ENCODE peak calls at places on chromosome 10, in nine cellular contexts. I is upper lobe of left lung, H is sigmoid colon, C is suprapubic skin, G is HepG2, F is stomach, O is H1, N is K562, A is GM12878. M is an unnamed sample.

GRCh38 chr10:116704926-116705325 is 37.4 kb downstream of the HSPA12A start:
- DNase-seq in I (no peak), H (no peak), C (no peak), G (no peak), F (peak; percentile 62), O (no peak), N (no peak), A (no peak), M (no peak)

GRCh38 chr10:3963191-3963673 is 178.2 kb upstream of the KLF6 start:
- DNase-seq in I (no peak), H (no peak), C (no peak), G (no peak), F (no peak), O (no peak), N (no peak), A (no peak), M (peak; percentile 49)

GRCh38 chr10:125201108-125201524 is 40.8 kb upstream of the CTBP2 start:
- DNase-seq in I (no peak), H (no peak), C (no peak), G (no peak), F (no peak), O (no peak), N (no peak), A (peak; percentile 17), M (no peak)

GRCh38 chr10:102419561-102420442 is 834 bp upstream of the FBXL15 start:
- DNase-seq in I (peak; percentile 48), H (no peak), C (no peak), G (peak; percentile 35), F (peak; percentile 63), O (peak; percentile 50), N (peak; percentile 83), A (no peak), M (peak; percentile 63)

GRCh38 chr10:91378061-91378460 is 32.1 kb upstream of the HECTD2 start:
- DNase-seq in I (no peak), H (no peak), C (no peak), G (no peak), F (no peak), O (no peak), N (no peak), A (no peak), M (no peak)

GRCh38 chr10:2392145-2392812 is 655.0 kb upstream of the ADARB2 start:
- DNase-seq in I (no peak), H (no peak), C (no peak), G (no peak), F (no peak), O (no peak), N (no peak), A (no peak), M (no peak)

GRCh38 chr10:62992145-62992721 is 140.9 kb upstream of the NRBF2 start:
- DNase-seq in I (no peak), H (no peak), C (no peak), G (no peak), F (no peak), O (no peak), N (no peak), A (peak; percentile 40), M (no peak)

GRCh38 chr10:118850418-118851061 is 95.8 kb upstream of the CACUL1 start:
- DNase-seq in I (peak; percentile 71), H (no peak), C (no peak), G (peak; percentile 38), F (peak; percentile 74), O (peak; percentile 46), N (peak; percentile 68), A (no peak), M (peak; percentile 73)

GRCh38 chr10:82221750-82222149 is 346.8 kb downstream of the NRG3 start:
- DNase-seq in I (peak; percentile 27), H (no peak), C (no peak), G (no peak), F (no peak), O (no peak), N (no peak), A (no peak), M (peak; percentile 10)

GRCh38 chr10:63346015-63346441 is 119.7 kb downstream of the JMJD1C start:
- DNase-seq in I (no peak), H (no peak), C (no peak), G (peak; percentile 3), F (no peak), O (no peak), N (no peak), A (no peak), M (no peak)

GRCh38 chr10:132325969-132326889 is 5.8 kb upstream of the LRRC27 start:
- DNase-seq in I (no peak), H (peak; percentile 35), C (peak; percentile 52), G (no peak), F (no peak), O (no peak), N (no peak), A (no peak), M (no peak)
- H3K36me3 ChIP-seq in I (no peaks in the 10 kb centered on the region), H (no peaks in the 10 kb centered on the region), C (peaks cover 3% of the 10 kb centered on the region), G (peaks cover 3% of the 10 kb centered on the region), F (peaks cover 22% of the 10 kb centered on the region), O (no peaks in the 10 kb centered on the region), N (peaks cover 44% of the 10 kb centered on the region), A (no peaks in the 10 kb centered on the region), M (no peaks in the 10 kb centered on the region)

GRCh38 chr10:28494420-28494819 is 38.5 kb upstream of the WAC start:
- DNase-seq in I (no peak), H (no peak), C (no peak), G (no peak), F (no peak), O (no peak), N (peak; percentile 94), A (no peak), M (no peak)
- TF ChIP-seq POLR2AphosphoS5 in I (no peak), H (no peak), C (no peak), G (no peak), F (no peak), O (no peak), N (peak; percentile 97), A (no peak), M (no peak)

DNA sequence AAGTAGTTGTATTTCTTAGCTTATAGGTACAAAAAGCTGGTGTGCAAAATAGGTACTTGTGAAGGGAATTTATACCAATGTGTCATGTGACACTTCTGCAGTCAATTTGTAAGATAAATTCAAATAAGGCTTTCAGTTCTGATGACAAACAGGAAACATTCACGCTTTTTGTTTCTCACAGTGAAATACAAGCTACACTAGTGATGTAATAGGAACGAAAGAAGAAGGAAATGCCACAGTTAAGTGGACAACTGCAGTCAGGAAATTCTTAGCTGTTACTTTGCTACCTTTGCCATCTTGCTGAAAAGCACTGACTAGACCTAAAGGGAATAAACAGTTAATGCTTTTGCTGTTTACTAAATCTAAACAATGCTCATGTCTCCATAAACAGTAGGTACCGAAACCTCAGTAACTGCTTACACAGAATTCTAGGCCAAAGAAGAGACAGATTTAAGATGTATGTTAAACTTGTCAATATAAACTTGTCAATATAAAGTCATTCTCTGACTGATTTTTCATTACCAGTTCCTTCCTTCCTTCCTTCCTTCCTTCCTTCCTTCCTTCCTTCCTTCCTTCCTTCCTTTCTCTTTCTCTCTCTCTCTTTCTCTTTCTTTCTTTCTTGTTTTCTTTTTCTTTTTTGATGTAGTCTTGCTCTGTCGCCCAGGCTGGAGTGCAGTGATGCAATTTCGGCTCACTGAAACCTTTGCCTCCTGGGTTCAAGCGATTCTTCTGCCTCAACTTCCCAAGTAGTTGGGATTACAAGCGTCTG is 10.1 kb downstream of the OTUD1 start:
- DNase-seq in I (no peak), H (no peak), C (no peak), G (no peak), F (no peak), O (no peak), N (no peak), A (peak; percentile 39), M (no peak)
- TF ChIP-seq EP300 in I (no peak), H (no peak), C (no peak), G (no peak), F (no peak), O (no peak), N (no peak), A (no peak), M (no peak)

GRCh38 chr10:128121750-128122412 is 4.3 kb downstream of the MKI67 start:
- DNase-seq in I (no peak), H (no peak), C (no peak), G (no peak), F (no peak), O (no peak), N (no peak), A (no peak), M (no peak)

GRCh38 chr10:128115356-128115755 is 10.9 kb downstream of the MKI67 start:
- DNase-seq in I (no peak), H (no peak), C (no peak), G (no peak), F (no peak), O (no peak), N (no peak), A (no peak), M (no peak)

GRCh38 chr10:128116187-128116586 is 10.0 kb downstream of the MKI67 start:
- DNase-seq in I (no peak), H (no peak), C (no peak), G (no peak), F (no peak), O (no peak), N (no peak), A (no peak), M (no peak)

GRCh38 chr10:128113026-128113425 is 13.2 kb downstream of the MKI67 start:
- DNase-seq in I (no peak), H (no peak), C (no peak), G (no peak), F (no peak), O (no peak), N (no peak), A (no peak), M (no peak)

GRCh38 chr10:128116851-128117615 is 9.2 kb downstream of the MKI67 start:
- DNase-seq in I (no peak), H (no peak), C (no peak), G (no peak), F (no peak), O (no peak), N (no peak), A (no peak), M (no peak)
- H3K36me3 ChIP-seq in I (no peaks in the 10 kb centered on the region), H (no peaks in the 10 kb centered on the region), C (no peaks in the 10 kb centered on the region), G (peaks cover 83% of the 10 kb centered on the region), F (no peaks in the 10 kb centered on the region), O (peaks cover 56% of the 10 kb centered on the region), N (peaks cover 92% of the 10 kb centered on the region), A (peaks cover 27% of the 10 kb centered on the region), M (no peaks in the 10 kb centered on the region)

GRCh38 chr10:83908506-83908905 is 230.8 kb upstream of the GHITM start:
- DNase-seq in I (no peak), H (no peak), C (no peak), G (no peak), F (no peak), O (no peak), N (no peak), A (no peak), M (no peak)

GRCh38 chr10:83908987-83909386 is 230.3 kb upstream of the GHITM start:
- DNase-seq in I (no peak), H (no peak), C (no peak), G (no peak), F (no peak), O (no peak), N (peak; percentile 11), A (no peak), M (no peak)
- TF ChIP-seq POLR2AphosphoS5 in I (no peak), H (no peak), C (no peak), G (no peak), F (no peak), O (no peak), N (no peak), A (no peak), M (no peak)

GRCh38 chr10:127155221-127155620 is 41.2 kb downstream of the INSYN2A start:
- DNase-seq in I (no peak), H (no peak), C (no peak), G (no peak), F (no peak), O (no peak), N (no peak), A (no peak), M (no peak)
- TF ChIP-seq EP300 in I (no peak), H (no peak), C (no peak), G (no peak), F (no peak), O (no peak), N (no peak), A (no peak), M (no peak)

GRCh38 chr10:71715026-71715425 is 4.6 kb downstream of the C10orf105 start:
- DNase-seq in I (no peak), H (no peak), C (peak; percentile 74), G (no peak), F (no peak), O (no peak), N (no peak), A (no peak), M (no peak)
- H3K36me3 ChIP-seq in I (no peaks in the 10 kb centered on the region), H (no peaks in the 10 kb centered on the region), C (no peaks in the 10 kb centered on the region), G (no peaks in the 10 kb centered on the region), F (no peaks in the 10 kb centered on the region), O (no peaks in the 10 kb centered on the region), N (no peaks in the 10 kb centered on the region), A (no peaks in the 10 kb centered on the region), M (no peaks in the 10 kb centered on the region)